ENCODE peak calls at places on chromosomes 3 and 15, in eight cellular contexts. P is AG04450, Q is tibial artery, A is transverse colon, I is GM23248, N is pancreas, H is fibroblast of lung, W is H1. B is an unnamed sample.

GRCh38 chr3:113312416-113312815 is 101.1 kb downstream of the BOC start:
- DNase-seq in P (no peak), Q (no peak), A (no peak), I (no peak), N (no peak), H (no peak), W (no peak), B (no peak)

GRCh38 chr3:67704322-67704721 is 49.9 kb upstream of the SUCLG2 start:
- DNase-seq in P (no peak), Q (no peak), A (no peak), I (no peak), N (no peak), H (no peak), W (no peak), B (no peak)

GRCh38 chr3:52614689-52615088 is 71.0 kb downstream of the PBRM1 start:
- DNase-seq in P (no peak), Q (no peak), A (no peak), I (peak; percentile 19), N (no peak), H (peak; percentile 32), W (no peak), B (no peak)

GRCh38 chr3:30554317-30554690 is 52.1 kb upstream of the TGFBR2 start:
- DNase-seq in P (no peak), Q (no peak), A (no peak), I (peak; percentile 18), N (no peak), H (no peak), W (no peak), B (no peak)

GRCh38 chr3:51045006-51045405 is 340.1 kb upstream of the MANF start:
- DNase-seq in P (no peak), Q (no peak), A (no peak), I (no peak), N (no peak), H (no peak), W (no peak), B (no peak)

GRCh38 chr15:58987036-58987435 is 427 bp upstream of the RNF111 start:
- DNase-seq in P (no peak), Q (no peak), A (no peak), I (no peak), N (no peak), H (peak; percentile 7), W (no peak), B (no peak)

GRCh38 chr3:81311321-81311720 is 450.1 kb downstream of the GBE1 start:
- DNase-seq in P (no peak), Q (no peak), A (no peak), I (no peak), N (no peak), H (no peak), W (no peak), B (no peak)

GRCh38 chr3:76930712-76931111 is 109.2 kb upstream of the ROBO2 start:
- DNase-seq in P (no peak), Q (no peak), A (no peak), I (no peak), N (no peak), H (no peak), W (peak; percentile 13), B (no peak)

GRCh38 chr3:71977525-71977924 is 192.6 kb upstream of the PROK2 start:
- DNase-seq in P (no peak), Q (no peak), A (no peak), I (no peak), N (no peak), H (no peak), W (no peak), B (no peak)

GRCh38 chr3:53881691-53882593 is at the start of gene ACTR8:
- DNase-seq in P (peak; percentile 61), Q (peak; percentile 83), A (peak; percentile 88), I (peak; percentile 90), N (peak; percentile 87), H (peak; percentile 78), W (peak; percentile 72), B (peak; percentile 62)

GRCh38 chr3:13009132-13009945 is 63.9 kb downstream of the IQSEC1 start:
- DNase-seq in P (no peak), Q (peak; percentile 72), A (peak; percentile 86), I (no peak), N (no peak), H (no peak), W (no peak), B (no peak)

GRCh38 chr3:197308591-197308990 is 10.2 kb upstream of the DLG1 start:
- DNase-seq in P (no peak), Q (no peak), A (no peak), I (peak; percentile 81), N (no peak), H (peak; percentile 92), W (no peak), B (peak; percentile 43)

GRCh38 chr15:99442268-99442897 is 123.4 kb upstream of the MEF2A start:
- DNase-seq in P (peak; percentile 67), Q (peak; percentile 64), A (peak; percentile 56), I (peak; percentile 92), N (no peak), H (peak; percentile 90), W (no peak), B (peak; percentile 76)

GRCh38 chr3:33201195-33201594 is 17.4 kb downstream of the SUSD5 start:
- DNase-seq in P (no peak), Q (no peak), A (no peak), I (no peak), N (no peak), H (no peak), W (no peak), B (no peak)

GRCh38 chr3:33202581-33203457 is 15.8 kb downstream of the SUSD5 start:
- DNase-seq in P (no peak), Q (no peak), A (peak; percentile 12), I (no peak), N (no peak), H (peak; percentile 15), W (no peak), B (no peak)
- H3K27ac ChIP-seq in P (no peak overlapping the region), Q (peak overlapping the region; percentile 75), A (no peak overlapping the region), I (no peak overlapping the region), N (no peak overlapping the region), H (no peak overlapping the region), W (no peak overlapping the region), B (no peak overlapping the region)

GRCh38 chr3:143634427-143634826 is 213.8 kb downstream of the SLC9A9 start:
- DNase-seq in P (no peak), Q (no peak), A (no peak), I (no peak), N (no peak), H (no peak), W (no peak), B (no peak)

GRCh38 chr3:143628971-143629370 is 219.3 kb downstream of the SLC9A9 start:
- DNase-seq in P (no peak), Q (no peak), A (no peak), I (no peak), N (no peak), H (peak; percentile 83), W (no peak), B (no peak)

GRCh38 chr3:143627336-143627735 is 220.9 kb downstream of the SLC9A9 start:
- DNase-seq in P (no peak), Q (no peak), A (no peak), I (peak; percentile 56), N (no peak), H (peak; percentile 56), W (no peak), B (peak; percentile 34)

GRCh38 chr3:143633816-143634215 is 214.5 kb downstream of the SLC9A9 start:
- DNase-seq in P (no peak), Q (no peak), A (no peak), I (no peak), N (no peak), H (no peak), W (no peak), B (no peak)

DNA sequence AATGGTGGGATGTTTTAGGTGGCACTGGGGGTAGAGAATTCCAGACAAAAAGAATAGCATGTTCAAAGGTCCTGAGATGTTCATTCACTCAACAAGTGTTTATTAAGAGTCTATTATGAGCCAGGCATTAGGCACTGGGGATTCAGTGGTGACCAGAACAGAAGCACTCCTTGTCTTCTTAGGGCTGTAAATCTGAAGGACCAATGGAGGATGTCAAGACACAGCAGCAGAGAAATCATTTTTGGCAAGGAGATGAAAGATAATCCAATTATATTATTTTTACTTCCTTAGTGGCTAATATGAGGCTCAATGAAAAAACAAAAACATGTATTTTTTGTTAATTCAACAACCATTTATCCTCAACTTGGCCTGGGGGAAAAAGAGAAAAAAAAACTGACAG is 218.5 kb downstream of the SLC9A9 start:
- DNase-seq in P (no peak), Q (no peak), A (no peak), I (no peak), N (no peak), H (no peak), W (no peak), B (no peak)
- H3K27ac ChIP-seq in P (no peak overlapping the region), Q (no peak overlapping the region), A (no peak overlapping the region), I (no peak overlapping the region), N (no peak overlapping the region), H (no peak overlapping the region), W (no peak overlapping the region), B (no peak overlapping the region)

GRCh38 chr3:64561503-64561810 is 126.3 kb downstream of the ADAMTS9 start:
- DNase-seq in P (no peak), Q (peak; percentile 23), A (no peak), I (no peak), N (no peak), H (no peak), W (no peak), B (no peak)
- H3K27ac ChIP-seq in P (no peak overlapping the region), Q (peak overlapping the region; percentile 80), A (peak overlapping the region; percentile 1), I (no peak overlapping the region), N (no peak overlapping the region), H (no peak overlapping the region), W (no peak overlapping the region), B (no peak overlapping the region)

GRCh38 chr3:32395451-32395970 is 3.9 kb downstream of the CMTM7 start:
- DNase-seq in P (no peak), Q (no peak), A (no peak), I (peak; percentile 7), N (no peak), H (no peak), W (no peak), B (no peak)
- H3K27ac ChIP-seq in P (no peak overlapping the region), Q (no peak overlapping the region), A (no peak overlapping the region), I (no peak overlapping the region), N (no peak overlapping the region), H (no peak overlapping the region), W (no peak overlapping the region), B (no peak overlapping the region)

GRCh38 chr15:41939986-41940385 is 32.4 kb downstream of the EHD4 start:
- DNase-seq in P (no peak), Q (no peak), A (no peak), I (no peak), N (no peak), H (no peak), W (no peak), B (no peak)
- H3K27ac ChIP-seq in P (peak overlapping the region; percentile 55), Q (no peak overlapping the region), A (no peak overlapping the region), I (no peak overlapping the region), N (no peak overlapping the region), H (peak overlapping the region; percentile 43), W (no peak overlapping the region), B (no peak overlapping the region)